ENCODE peak calls at places on chromosomes 16 and 17, in five cellular contexts. One of them, this sample, is unnamed.

GRCh38 chr17:2595200-2595599 is 1.7 kb downstream of the PAFAH1B1 start:
- DNase-seq in H1: no peak
- DNase-seq in NT2/D1: no peak
- DNase-seq in HepG2: no peak
- DNase-seq in GM12878: no peak
- DNase-seq in this sample: no peak

GRCh38 chr17:4276514-4276913 is 12.7 kb upstream of the ANKFY1 start:
- DNase-seq in HepG2: no peak
- DNase-seq in GM12878: no peak
- DNase-seq in NT2/D1: no peak
- DNase-seq in H1: no peak
- DNase-seq in this sample: no peak

GRCh38 chr17:38344127-38344745 is 480 bp upstream of the GPR179 start:
- DNase-seq in H1: no peak
- DNase-seq in GM12878: no peak
- DNase-seq in NT2/D1: no peak
- DNase-seq in HepG2: no peak
- DNase-seq in this sample: no peak

GRCh38 chr17:10879110-10879509 is 41.2 kb upstream of the PIRT start:
- DNase-seq in NT2/D1: peak; percentile 15
- DNase-seq in H1: no peak
- DNase-seq in GM12878: no peak
- DNase-seq in HepG2: no peak
- DNase-seq in this sample: peak; percentile 8

GRCh38 chr17:50218771-50219315 is 17.4 kb upstream of the COL1A1 start:
- DNase-seq in H1: no peak
- DNase-seq in HepG2: peak; percentile 87
- DNase-seq in NT2/D1: no peak
- DNase-seq in GM12878: no peak
- DNase-seq in this sample: no peak

GRCh38 chr16:23137256-23137655 is 12.0 kb downstream of the USP31 start:
- DNase-seq in HepG2: no peak
- DNase-seq in GM12878: no peak
- DNase-seq in H1: no peak
- DNase-seq in NT2/D1: no peak
- DNase-seq in this sample: no peak

GRCh38 chr16:27243725-27244362 is 24.7 kb downstream of the NSMCE1 start:
- DNase-seq in GM12878: no peak
- DNase-seq in NT2/D1: no peak
- DNase-seq in HepG2: no peak
- DNase-seq in H1: no peak
- DNase-seq in this sample: no peak

GRCh38 chr16:67034478-67034877 is 5.5 kb downstream of the CBFB start:
- DNase-seq in H1: no peak
- DNase-seq in GM12878: no peak
- DNase-seq in HepG2: no peak
- DNase-seq in NT2/D1: no peak
- DNase-seq in this sample: no peak

GRCh38 chr17:41492351-41492750 is 2.6 kb upstream of the KRT36 start:
- DNase-seq in NT2/D1: no peak
- DNase-seq in GM12878: no peak
- DNase-seq in H1: no peak
- DNase-seq in HepG2: no peak
- DNase-seq in this sample: no peak

GRCh38 chr17:65771704-65772103 is 210.3 kb upstream of the AXIN2 start:
- DNase-seq in H1: no peak
- DNase-seq in HepG2: no peak
- DNase-seq in GM12878: no peak
- DNase-seq in NT2/D1: no peak
- DNase-seq in this sample: no peak

GRCh38 chr16:78639775-78640174 is 540.3 kb downstream of the WWOX start:
- DNase-seq in H1: no peak
- DNase-seq in NT2/D1: no peak
- DNase-seq in HepG2: no peak
- DNase-seq in GM12878: no peak
- DNase-seq in this sample: no peak

GRCh38 chr16:86044881-86045600 is 146.1 kb downstream of the IRF8 start:
- DNase-seq in GM12878: no peak
- DNase-seq in HepG2: no peak
- DNase-seq in NT2/D1: no peak
- DNase-seq in H1: no peak
- DNase-seq in this sample: no peak

GRCh38 chr16:87608400-87608985 is 6.2 kb downstream of the JPH3 start:
- DNase-seq in H1: no peak
- DNase-seq in NT2/D1: peak; percentile 56
- DNase-seq in GM12878: no peak
- DNase-seq in HepG2: peak; percentile 48
- DNase-seq in this sample: peak; percentile 77

GRCh38 chr17:47745037-47745380 is 12.0 kb downstream of the TBX21 start:
- DNase-seq in HepG2: no peak
- DNase-seq in H1: no peak
- DNase-seq in NT2/D1: no peak
- DNase-seq in GM12878: no peak
- DNase-seq in this sample: no peak

GRCh38 chr16:4640572-4641305 is 16.1 kb downstream of the MGRN1 start:
- DNase-seq in HepG2: no peak
- DNase-seq in GM12878: no peak
- DNase-seq in NT2/D1: no peak
- DNase-seq in H1: no peak
- DNase-seq in this sample: no peak

GRCh38 chr16:81703177-81704155 is 75.6 kb upstream of the PLCG2 start:
- DNase-seq in NT2/D1: no peak
- DNase-seq in GM12878: no peak
- DNase-seq in H1: no peak
- DNase-seq in HepG2: no peak
- DNase-seq in this sample: no peak

GRCh38 chr17:81426676-81427445 is 31.6 kb downstream of the BAHCC1 start:
- DNase-seq in NT2/D1: no peak
- DNase-seq in HepG2: no peak
- DNase-seq in GM12878: no peak
- DNase-seq in H1: no peak
- DNase-seq in this sample: no peak

GRCh38 chr16:69741951-69742904 is 12.5 kb downstream of the NOB1 start:
- DNase-seq in HepG2: no peak
- DNase-seq in H1: no peak
- DNase-seq in GM12878: no peak
- DNase-seq in NT2/D1: no peak
- DNase-seq in this sample: no peak

DNA sequence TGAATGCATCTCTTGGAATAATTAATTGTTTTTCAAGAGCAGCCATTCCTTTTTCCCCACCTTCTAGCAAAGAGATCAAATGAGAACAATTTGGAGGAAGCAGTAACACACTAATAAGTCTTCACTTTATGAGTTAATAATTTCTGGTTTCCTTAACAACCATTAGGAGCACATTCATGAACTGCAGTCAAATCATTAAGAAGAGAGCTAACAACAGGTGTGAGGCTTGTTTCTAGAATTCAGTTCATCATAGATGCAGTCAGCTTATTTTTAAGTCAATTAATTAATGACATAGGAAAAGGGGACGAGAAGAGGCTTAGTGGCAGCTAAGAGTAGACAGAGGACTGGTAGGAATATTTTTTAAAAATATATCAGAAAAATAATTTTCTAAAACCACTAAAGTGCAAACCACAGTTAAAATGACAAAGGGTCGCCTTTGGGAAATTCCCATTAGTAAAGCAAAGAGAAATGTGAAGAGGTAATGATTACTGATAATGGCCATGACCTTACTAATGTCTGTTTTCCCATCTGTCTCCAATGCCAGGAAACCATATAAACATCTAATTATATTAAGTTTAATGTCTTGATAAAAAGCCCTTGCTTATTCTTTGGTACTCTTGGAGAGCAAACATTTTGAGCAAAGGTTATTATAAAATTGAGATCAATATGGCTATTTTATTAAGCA is 184.2 kb downstream of the KCNJ2 start:
- DNase-seq in GM12878: no peak
- DNase-seq in HepG2: no peak
- DNase-seq in NT2/D1: no peak
- DNase-seq in H1: no peak
- DNase-seq in this sample: no peak
- TF ChIP-seq SUZ12 in GM12878: no peak
- TF ChIP-seq SUZ12 in HepG2: no peak
- TF ChIP-seq SUZ12 in NT2/D1: no peak
- TF ChIP-seq SUZ12 in H1: no peak
- TF ChIP-seq SUZ12 in this sample: no peak

DNA sequence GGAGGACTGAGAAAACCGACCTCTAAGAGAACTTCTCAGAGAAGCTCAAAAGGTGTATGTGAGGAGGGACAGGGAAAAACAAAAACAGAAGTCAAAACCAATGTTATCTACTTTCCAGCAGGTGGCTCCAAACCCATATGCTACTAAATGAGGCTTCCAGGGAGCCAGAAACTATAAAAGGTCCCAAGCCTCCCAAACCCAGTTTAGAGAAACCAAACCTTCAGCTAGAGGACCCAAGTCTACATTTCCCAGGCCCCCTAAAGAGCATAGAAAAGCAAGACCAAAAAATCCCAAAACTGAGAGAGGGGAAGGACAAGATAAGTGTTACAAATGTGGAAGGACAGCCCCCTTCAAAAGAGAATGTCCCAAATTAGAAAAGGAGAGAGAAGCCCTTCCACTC is 3.7 kb downstream of the HPR start:
- DNase-seq in HepG2: peak; percentile 72
- DNase-seq in NT2/D1: peak; percentile 27
- DNase-seq in GM12878: no peak
- DNase-seq in H1: no peak
- DNase-seq in this sample: peak; percentile 38
- TF ChIP-seq SUZ12 in HepG2: no peak
- TF ChIP-seq SUZ12 in NT2/D1: no peak
- TF ChIP-seq SUZ12 in GM12878: no peak
- TF ChIP-seq SUZ12 in H1: no peak
- TF ChIP-seq SUZ12 in this sample: no peak

GRCh38 chr17:56926704-56927103 is 12.9 kb upstream of the TRIM25 start:
- DNase-seq in H1: no peak
- DNase-seq in GM12878: no peak
- DNase-seq in NT2/D1: no peak
- DNase-seq in HepG2: no peak
- DNase-seq in this sample: no peak

GRCh38 chr17:56929362-56929969 is 15.6 kb upstream of the TRIM25 start:
- DNase-seq in GM12878: no peak
- DNase-seq in H1: no peak
- DNase-seq in NT2/D1: no peak
- DNase-seq in HepG2: no peak
- DNase-seq in this sample: no peak

GRCh38 chr17:56930739-56931337 is 17.0 kb upstream of the TRIM25 start:
- DNase-seq in HepG2: no peak
- DNase-seq in H1: no peak
- DNase-seq in NT2/D1: no peak
- DNase-seq in GM12878: no peak
- DNase-seq in this sample: no peak

GRCh38 chr17:56926270-56926669 is 12.4 kb upstream of the TRIM25 start:
- DNase-seq in H1: no peak
- DNase-seq in GM12878: no peak
- DNase-seq in NT2/D1: no peak
- DNase-seq in HepG2: no peak
- DNase-seq in this sample: no peak

DNA sequence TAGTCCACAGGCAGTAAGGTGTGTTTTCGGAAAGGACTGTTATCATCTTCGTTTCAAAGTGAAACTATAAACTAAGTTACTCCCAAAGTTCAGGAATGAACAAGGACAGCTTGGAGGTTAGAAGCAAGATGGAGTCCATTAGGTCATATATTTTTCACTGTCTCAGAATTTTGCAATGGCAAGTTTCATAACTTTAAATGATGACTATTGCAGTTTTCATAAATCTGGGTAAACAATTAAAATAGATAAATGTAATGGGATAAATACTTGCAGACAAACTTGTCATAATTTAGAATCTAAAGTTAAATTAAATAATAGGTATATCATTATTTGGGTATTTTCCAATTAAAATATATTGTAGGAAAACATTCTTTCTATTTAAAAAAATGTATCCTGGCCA is 14.7 kb upstream of the TRIM25 start:
- DNase-seq in NT2/D1: no peak
- DNase-seq in HepG2: no peak
- DNase-seq in H1: no peak
- DNase-seq in GM12878: no peak
- DNase-seq in this sample: no peak
- TF ChIP-seq SUZ12 in NT2/D1: no peak
- TF ChIP-seq SUZ12 in HepG2: no peak
- TF ChIP-seq SUZ12 in H1: no peak
- TF ChIP-seq SUZ12 in GM12878: no peak
- TF ChIP-seq SUZ12 in this sample: no peak

GRCh38 chr17:55283256-55283965 is 18.7 kb downstream of the HLF start:
- DNase-seq in NT2/D1: no peak
- DNase-seq in GM12878: no peak
- DNase-seq in H1: no peak
- DNase-seq in HepG2: peak; percentile 68
- DNase-seq in this sample: no peak

GRCh38 chr17:55282379-55282702 is 17.6 kb downstream of the HLF start:
- DNase-seq in H1: no peak
- DNase-seq in GM12878: no peak
- DNase-seq in NT2/D1: no peak
- DNase-seq in HepG2: no peak
- DNase-seq in this sample: no peak

GRCh38 chr17:55284944-55285339 is 20.2 kb downstream of the HLF start:
- DNase-seq in H1: no peak
- DNase-seq in NT2/D1: no peak
- DNase-seq in GM12878: no peak
- DNase-seq in HepG2: no peak
- DNase-seq in this sample: no peak

GRCh38 chr17:55285340-55286301 is 20.9 kb downstream of the HLF start:
- DNase-seq in HepG2: peak; percentile 99
- DNase-seq in H1: no peak
- DNase-seq in GM12878: no peak
- DNase-seq in NT2/D1: no peak
- DNase-seq in this sample: no peak

DNA sequence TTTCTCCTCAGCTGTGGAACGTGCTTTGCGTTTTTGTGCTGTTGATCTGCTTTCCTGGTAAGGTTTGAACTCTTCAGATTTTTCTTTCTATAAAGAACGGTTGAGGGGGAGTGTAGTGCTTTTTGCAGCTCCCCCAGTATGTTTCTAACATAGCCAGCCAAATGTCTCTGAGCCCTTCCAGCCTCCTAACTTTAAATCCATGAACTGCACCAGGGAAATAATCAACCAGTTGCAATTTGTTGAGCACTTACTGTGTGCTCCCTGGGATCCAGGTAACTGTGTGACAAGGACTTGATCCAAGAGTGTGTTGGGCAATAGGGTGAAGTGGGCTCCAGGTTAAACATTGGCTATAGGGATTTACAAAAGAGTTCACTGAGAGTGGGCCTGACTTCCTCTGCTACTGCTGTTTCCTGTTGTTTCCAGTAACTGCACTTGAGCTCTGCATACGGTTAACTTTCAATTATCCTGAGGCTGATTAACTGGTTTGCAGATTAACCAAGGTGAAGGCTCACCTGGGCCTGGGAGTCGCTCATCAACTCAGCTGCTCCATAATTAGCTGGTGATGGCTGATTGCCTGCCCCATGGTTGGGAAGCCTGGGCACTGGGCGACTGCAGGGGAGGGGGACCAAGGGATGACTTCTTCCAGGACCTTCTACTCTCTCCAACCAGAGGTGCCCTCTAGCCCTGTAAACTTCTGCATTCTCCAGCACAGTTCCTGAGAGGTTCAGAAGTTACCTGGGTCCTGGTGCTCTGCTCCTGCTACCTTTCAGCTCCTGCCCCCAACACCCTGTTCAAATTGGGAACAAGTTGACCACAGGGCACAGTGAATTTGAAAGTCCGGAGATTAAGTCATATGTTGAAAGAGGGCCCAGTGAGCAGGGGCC is 19.5 kb downstream of the HLF start:
- DNase-seq in NT2/D1: no peak
- DNase-seq in H1: no peak
- DNase-seq in GM12878: no peak
- DNase-seq in HepG2: peak; percentile 99
- DNase-seq in this sample: no peak
- TF ChIP-seq SUZ12 in NT2/D1: no peak
- TF ChIP-seq SUZ12 in H1: no peak
- TF ChIP-seq SUZ12 in GM12878: no peak
- TF ChIP-seq SUZ12 in HepG2: no peak
- TF ChIP-seq SUZ12 in this sample: no peak

This sample was measured in HEK293T.